ENCODE peak calls at places on chromosomes 16 and 17, in ten cellular contexts. Y, U, N, J, S, P, M, E, H and L are unnamed samples.

GRCh38 chr16:19366384-19366783 is 51.3 kb upstream of the TMC5 start:
- DNase-seq in N (peak), M (no peak), S (no peak), H (no peak), J (no peak), Y (no peak), P (no peak), U (no peak), E (no peak), L (no peak)

GRCh38 chr17:74852237-74853047 is 7.2 kb downstream of the GRIN2C start:
- DNase-seq in M (peak), H (peak), U (peak), N (no peak), S (no peak), E (peak), Y (no peak), P (no peak), J (peak), L (no peak)

GRCh38 chr16:51759329-51759728 is 608.3 kb upstream of the SALL1 start:
- DNase-seq in J (no peak), N (no peak), U (no peak), S (no peak), P (no peak), H (no peak), E (no peak), Y (no peak), M (no peak), L (no peak)

GRCh38 chr16:29996773-29997250 is 771 bp downstream of the INO80E start:
- DNase-seq in S (no peak), U (no peak), M (no peak), N (no peak), J (no peak), P (no peak), E (no peak), H (no peak), Y (no peak), L (no peak)

GRCh38 chr16:57270221-57271062 is 14.0 kb downstream of the PLLP start:
- DNase-seq in S (no peak), Y (no peak), J (no peak), N (no peak), U (no peak), P (no peak), H (no peak), E (no peak), M (no peak), L (no peak)

GRCh38 chr16:76371441-76371840 is 94.2 kb downstream of the CNTNAP4 start:
- DNase-seq in H (no peak), P (no peak), U (no peak), E (no peak), J (no peak), Y (no peak), S (no peak), N (no peak), M (no peak), L (no peak)

GRCh38 chr17:33756021-33756420 is 462.9 kb upstream of the ASIC2 start:
- DNase-seq in J (no peak), N (no peak), S (no peak), Y (no peak), H (no peak), P (no peak), U (no peak), E (no peak), M (no peak), L (no peak)

GRCh38 chr17:78921437-78921971 is 3.7 kb downstream of the TIMP2 start:
- DNase-seq in U (no peak), S (no peak), J (no peak), M (no peak), Y (no peak), N (peak), H (no peak), E (no peak), P (no peak), L (no peak)

GRCh38 chr17:74126179-74126900 is 77.1 kb upstream of the RPL38 start:
- DNase-seq in E (no peak), J (no peak), H (no peak), N (no peak), M (no peak), Y (no peak), P (no peak), U (no peak), S (no peak), L (no peak)

GRCh38 chr17:61770752-61771533 is 92.4 kb downstream of the BRIP1 start:
- DNase-seq in E (no peak), Y (no peak), P (no peak), S (peak), N (peak), J (no peak), M (no peak), U (no peak), H (no peak), L (no peak)

GRCh38 chr17:46082293-46082692 is 83.2 kb downstream of the STH start:
- DNase-seq in U (no peak), M (no peak), Y (no peak), S (no peak), H (no peak), J (no peak), N (no peak), P (no peak), E (no peak), L (no peak)

GRCh38 chr17:50363217-50364060 is 9.5 kb downstream of the MRPL27 start:
- DNase-seq in P (no peak), Y (no peak), H (no peak), J (no peak), M (no peak), S (peak), E (no peak), N (peak), U (no peak), L (no peak)

GRCh38 chr16:85750021-85750826 is 672 bp downstream of the C16orf74 start:
- DNase-seq in J (no peak), U (no peak), H (no peak), N (peak), S (no peak), P (no peak), E (no peak), Y (no peak), M (no peak), L (no peak)

GRCh38 chr17:60153606-60154355 is 4.0 kb downstream of the CA4 start:
- DNase-seq in Y (no peak), H (no peak), J (no peak), E (no peak), U (no peak), N (peak), S (no peak), P (no peak), M (no peak), L (no peak)

GRCh38 chr17:55451758-55452468 is 30.3 kb upstream of the MMD start:
- DNase-seq in S (no peak), P (no peak), M (no peak), Y (no peak), J (no peak), E (no peak), N (peak), U (no peak), H (no peak), L (no peak)

GRCh38 chr16:4913130-4913773 is 23.7 kb downstream of the PPL start:
- DNase-seq in S (no peak), N (no peak), P (no peak), Y (no peak), H (no peak), J (no peak), U (no peak), M (no peak), E (no peak), L (no peak)

GRCh38 chr16:58409316-58409973 is 17.2 kb downstream of the GINS3 start:
- DNase-seq in M (no peak), S (no peak), H (no peak), J (no peak), P (no peak), E (no peak), Y (no peak), U (no peak), N (peak), L (no peak)

GRCh38 chr17:50806141-50806643 is 29.2 kb upstream of the WFIKKN2 start:
- DNase-seq in U (no peak), E (no peak), H (no peak), P (no peak), N (no peak), M (no peak), S (no peak), J (no peak), Y (no peak), L (no peak)

GRCh38 chr17:19958023-19958422 is 19.6 kb downstream of the AKAP10 start:
- DNase-seq in Y (no peak), J (no peak), E (no peak), H (no peak), N (peak), M (no peak), U (no peak), S (peak), P (no peak), L (no peak)

GRCh38 chr17:2253768-2254406 is 49.7 kb downstream of the SMG6 start:
- DNase-seq in S (no peak), U (no peak), N (no peak), M (no peak), J (peak), P (no peak), Y (no peak), E (no peak), H (no peak), L (no peak)

GRCh38 chr17:1485311-1485747 is 7.2 kb downstream of the MYO1C start:
- DNase-seq in M (no peak), U (no peak), E (peak), S (no peak), N (no peak), Y (no peak), H (no peak), J (no peak), P (no peak), L (no peak)

GRCh38 chr17:41065829-41066624 is at the start of gene KRTAP2-4:
- DNase-seq in S (peak), M (no peak), N (peak), Y (no peak), J (no peak), U (no peak), E (no peak), H (no peak), P (no peak), L (no peak)

GRCh38 chr16:23771642-23772041 is 16.8 kb downstream of the CHP2 start:
- DNase-seq in U (no peak), M (no peak), H (no peak), E (no peak), P (no peak), N (no peak), S (no peak), J (no peak), Y (no peak), L (no peak)

GRCh38 chr16:57906385-57907316 is 64.3 kb downstream of the CNGB1 start:
- DNase-seq in H (no peak), N (peak), J (peak), M (no peak), P (no peak), S (no peak), E (no peak), Y (no peak), U (no peak), L (no peak)

GRCh38 chr17:66980896-66981295 is 16.4 kb downstream of the CACNG4 start:
- DNase-seq in S (no peak), E (no peak), N (no peak), M (no peak), Y (no peak), J (no peak), U (no peak), H (no peak), P (no peak), L (no peak)

GRCh38 chr17:57080708-57081107 is 4.3 kb upstream of the AKAP1 start:
- DNase-seq in H (no peak), J (no peak), Y (no peak), N (no peak), U (no peak), E (no peak), P (no peak), M (no peak), S (no peak), L (no peak)

GRCh38 chr16:14418795-14419225 is 211.2 kb downstream of the PARN start:
- DNase-seq in Y (no peak), H (no peak), M (no peak), E (no peak), J (no peak), S (no peak), P (peak), U (no peak), N (no peak), L (no peak)

GRCh38 chr16:15482068-15482747 is 47.8 kb downstream of the BMERB1 start:
- DNase-seq in P (no peak), U (no peak), J (no peak), Y (no peak), N (peak), E (no peak), H (no peak), M (peak), S (peak), L (peak)

GRCh38 chr16:24518498-24518897 is 20.9 kb upstream of the RBBP6 start:
- DNase-seq in M (no peak), E (no peak), U (no peak), S (no peak), P (no peak), H (no peak), Y (no peak), J (no peak), N (no peak), L (no peak)

GRCh38 chr17:48194097-48194550 is 86.6 kb downstream of the SNX11 start:
- DNase-seq in E (no peak), P (no peak), N (peak), M (no peak), U (peak), H (no peak), J (no peak), Y (no peak), S (peak), L (no peak)

GRCh38 chr16:27818231-27818630 is 245.3 kb downstream of the GSG1L start:
- DNase-seq in Y (no peak), J (no peak), E (no peak), S (no peak), N (no peak), H (no peak), M (no peak), P (no peak), U (no peak), L (no peak)

GRCh38 chr17:27544350-27545131 is 86.4 kb upstream of the LGALS9 start:
- DNase-seq in N (no peak), M (no peak), J (peak), P (no peak), H (no peak), E (no peak), Y (no peak), U (no peak), S (no peak), L (no peak)